ENCODE peak calls at places on chromosomes 11 and 22, in ten cellular contexts. Y is astrocyte; I is colonic mucosa; H is A549; W is fibroblast of lung; G is CD4-positive, alpha-beta memory T cell; Z is mammary epithelial cell; K is adrenal gland; Q is RWPE2; X is kidney. T is an unnamed sample. For H3K4me1, the result is how much of the 10 kb centered on the place peaks cover.

GRCh38 chr11:128422576-128423370 is 164.6 kb downstream of the ETS1 start:
- DNase-seq in Z (no peak), I (no peak), Q (no peak), K (no peak), Y (no peak), W (no peak), X (peak), G (peak), H (no peak), T (no peak)

GRCh38 chr22:44389926-44390925 is 77.5 kb upstream of the SHISAL1 start:
- DNase-seq in W (no peak), I (no peak), Q (peak), Y (no peak), K (no peak), G (no peak), Z (no peak), X (peak), H (no peak), T (no peak)

GRCh38 chr22:23673826-23674690 is 16.8 kb upstream of the RGL4 start:
- DNase-seq in H (no peak), I (no peak), K (no peak), W (no peak), G (no peak), Z (no peak), Q (peak), Y (no peak), X (peak), T (no peak)

GRCh38 chr11:122910775-122911174 is 28.2 kb downstream of the JHY start:
- DNase-seq in K (no peak), Q (no peak), Z (peak), G (no peak), H (peak), W (peak), I (no peak), X (no peak), Y (peak), T (peak)

GRCh38 chr11:2380807-2381350 is 3.8 kb downstream of the CD81 start:
- DNase-seq in H (no peak), Q (no peak), Y (no peak), X (peak), Z (no peak), I (peak), G (no peak), K (peak), W (peak), T (no peak)

GRCh38 chr11:121582296-121582695 is 129.5 kb upstream of the SORL1-AS1 start:
- DNase-seq in Z (no peak), Q (no peak), I (no peak), X (no peak), Y (no peak), G (peak), K (no peak), W (no peak), H (no peak), T (no peak)

GRCh38 chr22:21104126-21104691 is 58.5 kb downstream of the LRRC74B start:
- DNase-seq in Z (no peak), W (no peak), I (no peak), Q (no peak), H (no peak), G (no peak), Y (no peak), X (no peak), K (no peak), T (no peak)

GRCh38 chr22:12613199-12613598 is 2914.8 kb upstream of the OR11H1 start:
- DNase-seq in Q (no peak), Y (no peak), Z (no peak), X (no peak), H (no peak), K (no peak), G (no peak), I (no peak), W (no peak), T (no peak)

GRCh38 chr11:94897330-94897768 is 76.0 kb downstream of the CWC15 start:
- DNase-seq in H (peak), W (peak), G (peak), Y (peak), X (no peak), K (peak), Q (no peak), Z (peak), I (peak), T (peak)

GRCh38 chr11:113110046-113110445 is 148.8 kb downstream of the NCAM1 start:
- DNase-seq in Q (no peak), G (no peak), X (no peak), H (no peak), W (no peak), I (no peak), K (no peak), Y (no peak), Z (no peak), T (no peak)

DNA sequence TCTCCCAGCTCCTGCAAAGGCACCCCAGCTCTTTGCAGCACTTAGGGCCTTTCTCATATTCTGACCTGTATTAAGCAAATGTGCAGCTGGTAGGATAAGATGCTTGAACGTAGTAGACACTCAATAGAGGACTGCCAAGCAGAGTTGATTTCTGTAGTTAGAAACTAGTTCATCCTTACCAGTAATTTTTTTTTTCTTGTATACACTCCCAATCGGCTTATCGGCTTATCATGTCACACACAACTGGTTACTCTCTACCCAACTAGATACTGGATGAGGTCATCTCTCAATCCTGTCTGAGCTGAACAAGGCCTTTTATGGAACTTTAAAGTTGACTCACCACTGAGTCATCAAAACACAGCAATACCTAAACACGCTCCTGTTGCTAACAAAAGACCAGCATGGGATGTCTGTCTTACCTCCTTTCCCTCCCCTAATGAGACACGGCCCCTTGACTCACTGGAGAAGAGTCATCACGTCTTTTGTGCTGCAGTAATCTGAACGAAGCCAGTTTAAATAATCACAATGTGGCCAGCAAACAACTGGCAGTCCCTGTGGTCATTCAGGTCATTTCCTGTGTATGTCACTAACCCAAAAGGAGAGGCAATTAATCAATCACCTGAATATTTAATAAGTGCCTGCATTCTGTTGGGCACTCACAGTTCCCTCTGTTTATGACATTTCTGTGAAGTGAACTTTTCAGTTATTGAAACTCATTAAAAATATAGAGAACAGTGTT is 7.5 kb upstream of the WEE1 start:
- DNase-seq in K (peak), W (peak), Q (peak), X (no peak), I (peak), G (peak), Z (peak), H (peak), Y (peak), T (peak)
- H3K4me1 ChIP-seq in K (under half), W (under half), Q (under half), X (under half), I (under half), G (under half), Z (half or more), H (half or more), Y (under half), T (under half)

DNA sequence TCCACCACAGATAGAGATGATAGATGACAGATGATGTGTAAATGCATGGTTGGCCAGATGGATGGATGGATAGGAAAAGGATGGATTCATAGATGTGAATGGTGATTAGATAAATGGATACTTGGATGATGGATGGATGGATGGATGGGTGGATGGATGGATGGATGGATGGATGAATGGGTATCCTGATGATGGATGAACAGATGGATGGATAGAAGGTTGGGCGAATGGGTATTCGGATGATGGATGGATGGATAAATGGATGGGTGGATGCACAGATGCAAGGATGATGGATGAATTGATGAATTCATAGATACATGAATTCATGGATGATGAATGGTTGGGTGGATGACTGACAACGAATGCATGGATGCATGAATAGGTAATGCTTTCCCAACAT is 56.1 kb downstream of the CHST1 start:
- DNase-seq in W (no peak), Y (no peak), X (no peak), G (no peak), K (no peak), H (no peak), Z (no peak), I (no peak), Q (no peak), T (no peak)
- H3K4me1 ChIP-seq in W (under half), Y (under half), X (under half), G (under half), K (under half), H (under half), Z (under half), I (under half), Q (under half), T (under half)

GRCh38 chr22:37308385-37309200 is 26.3 kb downstream of the CYTH4 start:
- DNase-seq in W (no peak), Q (no peak), X (no peak), H (no peak), I (no peak), Z (no peak), K (no peak), Y (no peak), G (no peak), T (no peak)
- H3K4me1 ChIP-seq in W (under half), Q (under half), X (under half), H (half or more), I (under half), Z (half or more), K (under half), Y (half or more), G (half or more), T (under half)

DNA sequence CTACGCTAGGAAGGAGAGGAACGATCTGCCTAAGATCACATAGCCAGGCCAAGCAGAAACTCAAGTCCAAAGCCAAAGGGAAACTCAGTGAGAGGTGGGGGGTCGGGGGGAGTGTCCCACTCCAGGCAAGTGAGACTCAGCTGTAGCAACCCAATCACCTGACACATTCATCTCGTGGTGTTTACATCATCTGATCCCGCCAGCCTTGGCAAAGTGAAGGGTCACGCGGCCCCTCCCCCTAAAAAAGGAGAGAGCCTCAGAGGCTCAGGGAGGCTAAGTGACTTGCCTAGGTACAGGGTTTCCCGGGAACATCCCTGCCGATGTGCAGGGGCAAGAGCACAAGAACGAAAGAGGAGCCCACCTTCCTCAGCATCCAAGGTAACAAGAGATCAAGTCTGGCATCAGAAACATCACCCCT is 21.5 kb downstream of the MYH9 start:
- DNase-seq in G (no peak), I (no peak), X (peak), Y (no peak), K (no peak), Z (no peak), Q (no peak), W (peak), H (no peak), T (peak)
- H3K4me1 ChIP-seq in G (half or more), I (half or more), X (half or more), Y (half or more), K (half or more), Z (half or more), Q (half or more), W (half or more), H (half or more), T (half or more)

DNA sequence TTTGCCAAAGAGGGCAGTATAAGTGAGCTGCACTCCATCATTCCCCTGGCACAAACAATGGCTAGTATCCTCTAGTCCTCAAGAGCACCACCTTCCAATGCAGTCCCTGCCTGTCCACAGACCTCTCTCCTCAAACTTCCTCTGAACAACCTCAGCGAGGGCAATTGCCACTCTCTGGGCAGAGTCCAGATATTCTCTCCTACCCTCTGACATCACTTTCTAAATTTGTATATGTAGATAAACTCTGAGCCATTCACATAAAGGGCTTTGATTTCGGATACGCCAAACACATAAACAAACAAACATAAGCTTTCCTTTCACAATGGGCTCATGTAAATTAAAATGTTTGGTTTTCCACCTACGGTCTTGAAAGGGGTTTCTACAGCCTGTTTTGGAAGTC is 3.0 kb upstream of the SLC43A3 start:
- DNase-seq in G (no peak), W (no peak), X (no peak), Z (no peak), I (no peak), Y (no peak), Q (no peak), H (no peak), K (no peak), T (no peak)
- H3K4me1 ChIP-seq in G (under half), W (under half), X (under half), Z (half or more), I (under half), Y (under half), Q (under half), H (under half), K (under half), T (under half)